ENCODE peak calls at places on chromosomes 16 and 17, in nine cellular contexts. P is transverse colon, B is stomach, Y is body of pancreas, O is ovary, U is A549, V is suprapubic skin, Z is testis, G is prostate gland. D is an unnamed sample. For H3K4me1, the result is how much of the 10 kb centered on the place peaks cover.

GRCh38 chr17:12900474-12900873 is 111.2 kb downstream of the ARHGAP44 start:
- DNase-seq in B (peak), Y (no peak), V (no peak), U (no peak), Z (no peak), G (peak), O (no peak), P (no peak), D (no peak)

GRCh38 chr16:85344502-85345128 is 232.3 kb upstream of the CIBAR2 start:
- DNase-seq in V (no peak), Y (no peak), O (no peak), Z (no peak), G (no peak), B (no peak), P (no peak), U (no peak), D (no peak)

GRCh38 chr16:55482056-55482455 is 3.1 kb downstream of the MMP2 start:
- DNase-seq in O (no peak), P (no peak), B (no peak), V (no peak), Z (no peak), U (no peak), Y (no peak), G (no peak), D (no peak)

GRCh38 chr17:10031102-10031501 is 126.0 kb upstream of the RCVRN start:
- DNase-seq in Y (no peak), B (no peak), G (no peak), Z (no peak), O (no peak), V (no peak), U (no peak), P (no peak), D (no peak)

GRCh38 chr17:5418858-5419355 is 555 bp downstream of the NUP88 start:
- DNase-seq in P (peak), B (peak), O (no peak), G (peak), V (no peak), U (peak), Y (peak), Z (peak), D (no peak)

GRCh38 chr17:36934759-36935630 is 2.3 kb upstream of the LHX1 start:
- DNase-seq in O (no peak), U (peak), B (no peak), G (no peak), P (no peak), V (no peak), Y (no peak), Z (no peak), D (no peak)

GRCh38 chr16:69906838-69907301 is 44.3 kb upstream of the CLEC18A start:
- DNase-seq in P (no peak), V (no peak), G (no peak), B (no peak), Z (no peak), U (no peak), O (no peak), Y (no peak), D (no peak)

GRCh38 chr16:78275420-78275819 is 176.0 kb downstream of the WWOX start:
- DNase-seq in G (no peak), O (no peak), Y (no peak), B (no peak), V (no peak), Z (no peak), U (no peak), P (no peak), D (no peak)

GRCh38 chr16:11165894-11166665 is 89.9 kb downstream of the SOCS1 start:
- DNase-seq in V (no peak), B (no peak), O (no peak), U (no peak), Y (no peak), Z (no peak), G (no peak), P (no peak), D (no peak)

GRCh38 chr17:72734611-72735010 is 357.9 kb downstream of the SLC39A11 start:
- DNase-seq in G (no peak), P (no peak), B (no peak), Y (no peak), U (no peak), V (no peak), Z (no peak), O (no peak), D (no peak)

GRCh38 chr16:83942074-83942473 is 11.0 kb upstream of the OSGIN1 start:
- DNase-seq in P (no peak), V (no peak), G (no peak), U (no peak), Y (no peak), Z (no peak), O (no peak), B (no peak), D (no peak)

GRCh38 chr17:56597495-56597990 is 4.0 kb downstream of the NOG start:
- DNase-seq in B (no peak), U (no peak), P (no peak), G (no peak), Z (no peak), O (no peak), Y (peak), V (no peak), D (no peak)

GRCh38 chr16:14600164-14600563 is 29.9 kb downstream of the PARN start:
- DNase-seq in O (no peak), Y (no peak), Z (no peak), B (no peak), P (no peak), U (peak), G (no peak), V (no peak), D (no peak)

GRCh38 chr17:81417049-81417878 is 22.0 kb downstream of the BAHCC1 start:
- DNase-seq in P (no peak), G (no peak), Y (no peak), Z (no peak), B (no peak), U (no peak), V (peak), O (peak), D (no peak)

GRCh38 chr17:40457369-40457768 is 14.1 kb downstream of the IGFBP4 start:
- DNase-seq in P (no peak), V (no peak), Z (no peak), Y (no peak), O (no peak), G (no peak), U (peak), B (no peak), D (no peak)

GRCh38 chr17:80307994-80308671 is 47.5 kb downstream of the RNF213 start:
- DNase-seq in G (no peak), O (no peak), Y (no peak), P (no peak), Z (no peak), U (no peak), V (peak), B (no peak), D (peak)

GRCh38 chr17:21258593-21258992 is 5.4 kb upstream of the NATD1 start:
- DNase-seq in V (no peak), Z (no peak), Y (no peak), G (no peak), B (no peak), U (no peak), O (no peak), P (no peak), D (no peak)

GRCh38 chr16:49788505-49788904 is 67.4 kb downstream of the ZNF423 start:
- DNase-seq in V (no peak), B (no peak), Y (no peak), U (no peak), Z (peak), O (peak), G (no peak), P (no peak), D (no peak)

GRCh38 chr17:14784997-14785696 is 480.0 kb downstream of the PMP22 start:
- DNase-seq in P (no peak), Z (no peak), G (no peak), V (no peak), B (no peak), Y (peak), U (no peak), O (no peak), D (no peak)

GRCh38 chr16:3536271-3536671 is 35.5 kb downstream of the CLUAP1 start:
- DNase-seq in Y (no peak), V (no peak), B (no peak), U (no peak), P (no peak), O (no peak), Z (no peak), G (no peak), D (no peak)

GRCh38 chr16:59527206-59527997 is 793.3 kb upstream of the GOT2 start:
- DNase-seq in Z (no peak), O (no peak), Y (no peak), P (no peak), B (no peak), V (no peak), G (no peak), U (peak), D (no peak)

GRCh38 chr17:57561072-57561861 is 183.8 kb downstream of the CCDC182 start:
- DNase-seq in G (no peak), Y (no peak), O (no peak), V (no peak), U (no peak), P (no peak), B (no peak), Z (no peak), D (no peak)

GRCh38 chr17:58318627-58319180 is 9.9 kb downstream of the TSPOAP1 start:
- DNase-seq in Y (no peak), B (no peak), Z (no peak), O (no peak), U (no peak), G (no peak), P (no peak), V (peak), D (no peak)

GRCh38 chr17:8300629-8301242 is 5.5 kb upstream of the SLC25A35 start:
- DNase-seq in Z (peak), U (peak), B (peak), G (peak), O (peak), Y (peak), P (peak), V (no peak), D (peak)

GRCh38 chr17:78082988-78083387 is 45.6 kb downstream of the TMC6 start:
- DNase-seq in Z (no peak), V (no peak), P (no peak), O (no peak), G (no peak), B (no peak), U (no peak), Y (no peak), D (no peak)

GRCh38 chr16:78430281-78430680 is 330.8 kb downstream of the WWOX start:
- DNase-seq in B (no peak), U (no peak), O (no peak), G (no peak), P (no peak), V (no peak), Y (no peak), Z (no peak), D (no peak)

GRCh38 chr17:42334667-42335066 is 46.4 kb downstream of the STAT5A start:
- DNase-seq in G (no peak), P (no peak), Z (no peak), O (no peak), Y (no peak), V (no peak), U (no peak), B (no peak), D (no peak)

GRCh38 chr16:84247341-84247740 is 7.5 kb upstream of the KCNG4 start:
- DNase-seq in G (no peak), Y (no peak), P (no peak), U (no peak), B (no peak), V (no peak), O (no peak), Z (no peak), D (no peak)

GRCh38 chr16:4420703-4421102 is 4.3 kb upstream of the CORO7 start:
- DNase-seq in U (no peak), P (no peak), G (no peak), Y (no peak), V (no peak), O (no peak), B (no peak), Z (no peak), D (no peak)

GRCh38 chr16:31508706-31509523 is 724 bp upstream of the RUSF1 start:
- DNase-seq in V (no peak), U (peak), Y (no peak), B (no peak), P (no peak), Z (no peak), G (no peak), O (no peak), D (no peak)

GRCh38 chr17:75352079-75352569 is 53.4 kb downstream of the GRB2 start:
- DNase-seq in G (peak), P (no peak), O (no peak), V (no peak), Y (peak), Z (no peak), U (peak), B (peak), D (no peak)

GRCh38 chr16:31186930-31187807 is 7.2 kb downstream of the FUS start:
- DNase-seq in O (no peak), B (no peak), P (no peak), G (no peak), Y (no peak), U (no peak), V (no peak), Z (no peak), D (no peak)

GRCh38 chr17:81178136-81179091 is 12.4 kb upstream of the AATK start:
- DNase-seq in P (no peak), U (no peak), Z (no peak), O (no peak), G (no peak), Y (no peak), V (no peak), B (no peak), D (no peak)

GRCh38 chr16:1094601-1095449 is 1.2 kb downstream of the C1QTNF8 start:
- DNase-seq in Y (no peak), V (no peak), O (no peak), B (no peak), U (no peak), P (no peak), G (no peak), Z (no peak), D (no peak)

GRCh38 chr16:1430759-1431496 is at the start of gene PERCC1:
- DNase-seq in U (no peak), G (peak), Z (no peak), Y (peak), O (no peak), V (no peak), B (peak), P (no peak), D (no peak)

GRCh38 chr16:51553314-51553713 is 402.2 kb upstream of the SALL1 start:
- DNase-seq in Y (no peak), Z (no peak), O (no peak), V (no peak), P (no peak), U (no peak), B (no peak), G (no peak), D (no peak)

GRCh38 chr16:85798283-85798776 is 1.0 kb downstream of the EMC8 start:
- DNase-seq in U (no peak), V (no peak), Z (no peak), Y (no peak), O (no peak), P (no peak), G (no peak), B (no peak), D (no peak)

GRCh38 chr16:53449816-53450517 is 15.7 kb downstream of the RBL2 start:
- DNase-seq in G (no peak), P (no peak), B (no peak), O (no peak), Y (no peak), Z (no peak), V (no peak), U (no peak), D (no peak)
- TF ChIP-seq POLR2A in G (no peak), P (no peak), B (no peak), O (no peak), Y (no peak), Z (no peak), V (no peak), U (no peak), D (no peak)

GRCh38 chr17:83085103-83085502 is 5.7 kb downstream of the METRNL start:
- DNase-seq in V (no peak), U (no peak), G (no peak), P (no peak), Y (no peak), Z (no peak), O (no peak), B (no peak), D (no peak)

GRCh38 chr17:83085526-83086196 is 6.3 kb downstream of the METRNL start:
- DNase-seq in U (no peak), G (no peak), V (no peak), P (no peak), B (no peak), Z (no peak), Y (no peak), O (no peak), D (no peak)

GRCh38 chr17:83084214-83084613 is 4.8 kb downstream of the METRNL start:
- DNase-seq in B (no peak), Z (no peak), O (no peak), V (no peak), Y (no peak), U (no peak), G (no peak), P (no peak), D (no peak)

GRCh38 chr17:83083368-83084201 is 4.2 kb downstream of the METRNL start:
- DNase-seq in Z (no peak), B (no peak), V (peak), G (no peak), Y (no peak), U (peak), P (no peak), O (no peak), D (peak)

GRCh38 chr17:83084621-83085056 is 5.2 kb downstream of the METRNL start:
- DNase-seq in Y (no peak), P (peak), B (peak), O (no peak), Z (no peak), G (no peak), V (no peak), U (no peak), D (no peak)
- H3K4me1 ChIP-seq in Y (under half), P (half or more), B (half or more), O (under half), Z (under half), G (under half), V (half or more), U (under half), D (under half)

GRCh38 chr16:75379339-75379738 is 54.0 kb downstream of the CFDP1 start:
- DNase-seq in V (no peak), U (no peak), B (no peak), G (no peak), P (no peak), Y (no peak), Z (no peak), O (no peak), D (no peak)
- H3K27ac ChIP-seq in V (no peak), U (no peak), B (no peak), G (no peak), P (no peak), Y (no peak), Z (no peak), O (no peak), D (no peak)

DNA sequence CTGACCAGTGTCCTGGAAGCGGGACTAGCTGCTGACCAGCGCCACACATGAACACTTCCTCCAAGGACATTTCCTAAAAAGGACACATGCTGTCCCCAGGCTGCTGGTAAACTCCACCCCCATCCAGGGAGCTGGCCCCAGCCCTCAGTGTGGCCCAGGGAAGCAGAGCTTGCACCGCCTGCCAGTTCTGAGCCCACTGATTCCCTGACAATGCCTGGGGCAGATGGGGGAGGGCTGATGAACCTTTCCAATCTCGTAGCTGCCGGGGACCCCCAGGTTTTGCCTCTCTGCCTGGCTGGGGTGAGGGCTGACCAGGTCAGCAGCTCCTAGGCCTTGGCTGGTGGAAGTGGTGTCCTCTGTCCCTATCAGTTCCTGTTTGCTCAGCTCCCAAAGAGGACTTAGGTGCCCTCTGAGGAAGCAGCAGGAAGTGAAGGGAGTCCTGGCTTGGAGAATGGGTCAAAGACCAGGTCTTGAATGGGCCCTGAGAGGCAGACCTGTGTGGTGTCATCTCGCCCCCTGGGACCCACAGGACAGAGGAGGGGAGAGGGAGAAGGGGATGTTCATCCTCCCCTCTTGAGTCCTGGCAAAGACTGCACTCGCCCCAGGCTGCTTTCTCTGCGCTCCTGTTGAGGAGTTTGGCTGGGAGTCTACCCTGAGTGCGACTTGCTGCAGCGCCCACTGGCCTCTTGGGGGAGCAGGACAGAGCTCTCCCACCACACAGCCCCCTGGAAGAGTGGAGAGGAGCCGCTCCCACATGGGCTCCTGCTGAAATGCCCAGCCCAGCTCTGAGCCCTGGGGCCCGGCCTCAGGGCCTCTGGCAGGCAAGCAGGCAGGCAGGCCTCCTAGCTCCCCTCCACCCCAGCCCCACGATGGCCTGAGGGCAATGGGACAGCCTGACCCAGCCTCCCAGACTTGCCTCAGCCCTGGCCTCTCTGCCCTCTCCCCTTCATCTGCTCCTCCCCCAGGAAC is 16.8 kb downstream of the PDK2 start:
- DNase-seq in Z (peak), Y (peak), P (no peak), O (no peak), G (no peak), U (no peak), V (peak), B (peak), D (no peak)
- TF ChIP-seq POLR2A in Z (no peak), Y (no peak), P (no peak), O (no peak), G (no peak), U (no peak), V (no peak), B (no peak), D (no peak)

GRCh38 chr17:1783271-1783670 is 21.4 kb downstream of the SERPINF1 start:
- DNase-seq in O (peak), U (no peak), Z (peak), Y (no peak), B (no peak), G (no peak), V (peak), P (no peak), D (no peak)
- H3K4me1 ChIP-seq in O (under half), U (under half), Z (half or more), Y (under half), B (under half), G (under half), V (half or more), P (half or more), D (under half)